ENCODE peak calls at places on chromosome 21, in six cellular contexts. X is T-helper 1 cell, L is fibroblast of the aortic adventitia, M is sciatic nerve, F is KBM-7, Y is iPS DF 6.9. J is an unnamed sample.

GRCh38 chr21:29258626-29259335 is 39.9 kb upstream of the BACH1 start:
- DNase-seq in X (no peak), L (peak; percentile 92), M (no peak), F (no peak), Y (no peak), J (no peak)

GRCh38 chr21:32062591-32063227 is 189.9 kb downstream of the HUNK start:
- DNase-seq in X (no peak), L (no peak), M (no peak), F (no peak), Y (no peak), J (no peak)

GRCh38 chr21:36551731-36552457 is 72.0 kb upstream of the CLDN14 start:
- DNase-seq in X (no peak), L (peak; percentile 99), M (no peak), F (no peak), Y (no peak), J (no peak)

GRCh38 chr21:36512971-36513370 is 33.0 kb upstream of the CLDN14 start:
- DNase-seq in X (no peak), L (no peak), M (no peak), F (no peak), Y (no peak), J (no peak)

GRCh38 chr21:36725793-36726386 is 27.0 kb downstream of the SIM2 start:
- DNase-seq in X (no peak), L (no peak), M (peak; percentile 19), F (no peak), Y (no peak), J (no peak)

GRCh38 chr21:26169061-26169610 is 1.4 kb downstream of the APP start:
- DNase-seq in X (peak; percentile 4), L (peak; percentile 75), M (peak; percentile 66), F (peak; percentile 72), Y (no peak), J (peak; percentile 7)

GRCh38 chr21:35338281-35338680 is 289.2 kb upstream of the RUNX1 start:
- DNase-seq in X (no peak), L (peak; percentile 47), M (no peak), F (no peak), Y (no peak), J (no peak)

GRCh38 chr21:27513016-27513415 is 546.1 kb upstream of the ADAMTS5 start:
- DNase-seq in X (no peak), L (peak; percentile 82), M (no peak), F (no peak), Y (no peak), J (no peak)

GRCh38 chr21:15763359-15763758 is 33.6 kb downstream of the USP25 start:
- DNase-seq in X (no peak), L (no peak), M (no peak), F (no peak), Y (no peak), J (no peak)

GRCh38 chr21:38439957-38440356 is 58.3 kb downstream of the ERG start:
- DNase-seq in X (no peak), L (no peak), M (no peak), F (peak; percentile 48), Y (no peak), J (no peak)

GRCh38 chr21:29939859-29940245 is at the start of gene GRIK1:
- DNase-seq in X (no peak), L (no peak), M (peak; percentile 43), F (peak; percentile 26), Y (no peak), J (no peak)

GRCh38 chr21:40054403-40054802 is 187.2 kb downstream of the PCP4 start:
- DNase-seq in X (no peak), L (no peak), M (no peak), F (no peak), Y (no peak), J (no peak)

GRCh38 chr21:39137248-39138186 is 45.7 kb downstream of the PSMG1 start:
- DNase-seq in X (no peak), L (peak; percentile 63), M (no peak), F (peak; percentile 33), Y (no peak), J (no peak)

GRCh38 chr21:37915941-37916794 is at the start of gene KCNJ6:
- DNase-seq in X (no peak), L (peak; percentile 25), M (no peak), F (peak; percentile 28), Y (no peak), J (no peak)

GRCh38 chr21:45432575-45433255 is 27.8 kb downstream of the COL18A1 start:
- DNase-seq in X (no peak), L (peak; percentile 63), M (no peak), F (no peak), Y (no peak), J (no peak)

GRCh38 chr21:35007348-35007747 is 41.8 kb downstream of the RUNX1 start:
- DNase-seq in X (no peak), L (no peak), M (no peak), F (no peak), Y (no peak), J (no peak)

GRCh38 chr21:46307625-46308024 is 16.0 kb downstream of the C21orf58 start:
- DNase-seq in X (no peak), L (no peak), M (no peak), F (no peak), Y (no peak), J (no peak)

GRCh38 chr21:33059319-33059894 is 10.5 kb upstream of the OLIG1 start:
- DNase-seq in X (no peak), L (no peak), M (no peak), F (peak; percentile 81), Y (no peak), J (no peak)

GRCh38 chr21:34545079-34545884 is 33.3 kb upstream of the KCNE1 start:
- DNase-seq in X (no peak), L (peak; percentile 91), M (no peak), F (peak; percentile 84), Y (no peak), J (no peak)